ENCODE peak calls at places on chromosome 12, in seven cellular contexts. One of them, this sample, is unnamed.

GRCh38 chr12:130880411-130880885 is 8.6 kb downstream of the RAN start:
- DNase-seq in fibroblast of mammary gland: no peak
- DNase-seq in stimulated activated naive B cell treated with anti-CD40 and anti-IgM and Interleukin-4, amounts not matched to agents 10 μg/mL and 1 μg/mL and 100 μg/mL, for 72 hours: peak; percentile 10
- DNase-seq in endothelial cell: no peak
- DNase-seq in effector memory CD4-positive, alpha-beta T cell: no peak
- DNase-seq in A172: no peak
- DNase-seq in retina: no peak
- DNase-seq in this sample: no peak

GRCh38 chr12:63955831-63956685 is 111.6 kb downstream of the SRGAP1 start:
- DNase-seq in fibroblast of mammary gland: peak; percentile 94
- DNase-seq in stimulated activated naive B cell treated with anti-CD40 and anti-IgM and Interleukin-4, amounts not matched to agents 10 μg/mL and 1 μg/mL and 100 μg/mL, for 72 hours: no peak
- DNase-seq in endothelial cell: no peak
- DNase-seq in effector memory CD4-positive, alpha-beta T cell: no peak
- DNase-seq in A172: no peak
- DNase-seq in retina: no peak
- DNase-seq in this sample: peak; percentile 29

GRCh38 chr12:46372852-46373302 is 304 bp upstream of the SLC38A2 start:
- DNase-seq in fibroblast of mammary gland: no peak
- DNase-seq in stimulated activated naive B cell treated with anti-CD40 and anti-IgM and Interleukin-4, amounts not matched to agents 10 μg/mL and 1 μg/mL and 100 μg/mL, for 72 hours: no peak
- DNase-seq in endothelial cell: peak; percentile 92
- DNase-seq in effector memory CD4-positive, alpha-beta T cell: no peak
- DNase-seq in A172: no peak
- DNase-seq in retina: no peak
- DNase-seq in this sample: no peak

GRCh38 chr12:3009780-3010179 is 50.6 kb downstream of the TEAD4 start:
- DNase-seq in fibroblast of mammary gland: no peak
- DNase-seq in stimulated activated naive B cell treated with anti-CD40 and anti-IgM and Interleukin-4, amounts not matched to agents 10 μg/mL and 1 μg/mL and 100 μg/mL, for 72 hours: no peak
- DNase-seq in endothelial cell: no peak
- DNase-seq in effector memory CD4-positive, alpha-beta T cell: no peak
- DNase-seq in A172: no peak
- DNase-seq in retina: no peak
- DNase-seq in this sample: no peak

GRCh38 chr12:70971395-70971794 is 50.9 kb upstream of the PTPRR start:
- DNase-seq in fibroblast of mammary gland: peak; percentile 82
- DNase-seq in stimulated activated naive B cell treated with anti-CD40 and anti-IgM and Interleukin-4, amounts not matched to agents 10 μg/mL and 1 μg/mL and 100 μg/mL, for 72 hours: no peak
- DNase-seq in endothelial cell: no peak
- DNase-seq in effector memory CD4-positive, alpha-beta T cell: no peak
- DNase-seq in A172: peak; percentile 5
- DNase-seq in retina: no peak
- DNase-seq in this sample: no peak

GRCh38 chr12:91813701-91814100 is 331.9 kb downstream of the BTG1 start:
- DNase-seq in fibroblast of mammary gland: peak; percentile 88
- DNase-seq in stimulated activated naive B cell treated with anti-CD40 and anti-IgM and Interleukin-4, amounts not matched to agents 10 μg/mL and 1 μg/mL and 100 μg/mL, for 72 hours: no peak
- DNase-seq in endothelial cell: no peak
- DNase-seq in effector memory CD4-positive, alpha-beta T cell: no peak
- DNase-seq in A172: no peak
- DNase-seq in retina: no peak
- DNase-seq in this sample: no peak

GRCh38 chr12:122045262-122045661 is 23.6 kb downstream of the BCL7A start:
- DNase-seq in fibroblast of mammary gland: no peak
- DNase-seq in stimulated activated naive B cell treated with anti-CD40 and anti-IgM and Interleukin-4, amounts not matched to agents 10 μg/mL and 1 μg/mL and 100 μg/mL, for 72 hours: no peak
- DNase-seq in endothelial cell: no peak
- DNase-seq in effector memory CD4-positive, alpha-beta T cell: no peak
- DNase-seq in A172: no peak
- DNase-seq in retina: no peak
- DNase-seq in this sample: no peak

GRCh38 chr12:9761407-9761736 is 671 bp upstream of the CD69 start:
- DNase-seq in fibroblast of mammary gland: no peak
- DNase-seq in stimulated activated naive B cell treated with anti-CD40 and anti-IgM and Interleukin-4, amounts not matched to agents 10 μg/mL and 1 μg/mL and 100 μg/mL, for 72 hours: no peak
- DNase-seq in endothelial cell: no peak
- DNase-seq in effector memory CD4-positive, alpha-beta T cell: no peak
- DNase-seq in A172: peak; percentile 31
- DNase-seq in retina: no peak
- DNase-seq in this sample: no peak

GRCh38 chr12:6950944-6951540 is at the start of gene PTPN6:
- DNase-seq in fibroblast of mammary gland: no peak
- DNase-seq in stimulated activated naive B cell treated with anti-CD40 and anti-IgM and Interleukin-4, amounts not matched to agents 10 μg/mL and 1 μg/mL and 100 μg/mL, for 72 hours: peak; percentile 76
- DNase-seq in endothelial cell: no peak
- DNase-seq in effector memory CD4-positive, alpha-beta T cell: no peak
- DNase-seq in A172: no peak
- DNase-seq in retina: no peak
- DNase-seq in this sample: no peak

GRCh38 chr12:83432176-83432719 is 745.5 kb downstream of the TMTC2 start:
- DNase-seq in fibroblast of mammary gland: no peak
- DNase-seq in stimulated activated naive B cell treated with anti-CD40 and anti-IgM and Interleukin-4, amounts not matched to agents 10 μg/mL and 1 μg/mL and 100 μg/mL, for 72 hours: no peak
- DNase-seq in endothelial cell: no peak
- DNase-seq in effector memory CD4-positive, alpha-beta T cell: no peak
- DNase-seq in A172: no peak
- DNase-seq in retina: no peak
- DNase-seq in this sample: no peak

GRCh38 chr12:123264642-123265041 is 7.0 kb downstream of the CDK2AP1 start:
- DNase-seq in fibroblast of mammary gland: no peak
- DNase-seq in stimulated activated naive B cell treated with anti-CD40 and anti-IgM and Interleukin-4, amounts not matched to agents 10 μg/mL and 1 μg/mL and 100 μg/mL, for 72 hours: no peak
- DNase-seq in endothelial cell: peak; percentile 28
- DNase-seq in effector memory CD4-positive, alpha-beta T cell: no peak
- DNase-seq in A172: no peak
- DNase-seq in retina: no peak
- DNase-seq in this sample: no peak

GRCh38 chr12:74963867-74964331 is 245.7 kb downstream of the KCNC2 start:
- DNase-seq in fibroblast of mammary gland: no peak
- DNase-seq in stimulated activated naive B cell treated with anti-CD40 and anti-IgM and Interleukin-4, amounts not matched to agents 10 μg/mL and 1 μg/mL and 100 μg/mL, for 72 hours: no peak
- DNase-seq in endothelial cell: no peak
- DNase-seq in effector memory CD4-positive, alpha-beta T cell: no peak
- DNase-seq in A172: no peak
- DNase-seq in retina: no peak
- DNase-seq in this sample: no peak

GRCh38 chr12:48185181-48185919 is 1.9 kb downstream of the CCDC184 start:
- DNase-seq in fibroblast of mammary gland: no peak
- DNase-seq in stimulated activated naive B cell treated with anti-CD40 and anti-IgM and Interleukin-4, amounts not matched to agents 10 μg/mL and 1 μg/mL and 100 μg/mL, for 72 hours: no peak
- DNase-seq in endothelial cell: no peak
- DNase-seq in effector memory CD4-positive, alpha-beta T cell: no peak
- DNase-seq in A172: no peak
- DNase-seq in retina: peak; percentile 71
- DNase-seq in this sample: no peak

GRCh38 chr12:120365675-120366340 is 3.2 kb downstream of the MSI1 start:
- DNase-seq in fibroblast of mammary gland: no peak
- DNase-seq in stimulated activated naive B cell treated with anti-CD40 and anti-IgM and Interleukin-4, amounts not matched to agents 10 μg/mL and 1 μg/mL and 100 μg/mL, for 72 hours: no peak
- DNase-seq in endothelial cell: no peak
- DNase-seq in effector memory CD4-positive, alpha-beta T cell: no peak
- DNase-seq in A172: no peak
- DNase-seq in retina: peak; percentile 34
- DNase-seq in this sample: no peak